ENCODE peak calls at places on chromosomes 7 and 10, in eight cellular contexts. A is pancreas; X is fibroblast of lung; N is stimulated activated CD4-positive, alpha-beta T cell treated with anti-CD3 and anti-CD28 coated beads, Interleukin-4, amount 100 ng/mL, for 4 hours; J is NCI-H2171 treated with DMSO at 0.1 percent for 48 hours; W is pons; I is Panc1; P is cardiac fibroblast. C is an unnamed sample.

GRCh38 chr10:613217-613616 is 76.3 kb downstream of the DIP2C start:
- DNase-seq in J (no peak), I (no peak), N (no peak), P (no peak), X (no peak), A (peak), W (no peak), C (no peak)

GRCh38 chr10:1402821-1403507 is 334.4 kb downstream of the ADARB2 start:
- DNase-seq in A (peak), W (no peak), J (no peak), P (no peak), X (no peak), N (no peak), I (no peak), C (no peak)

GRCh38 chr10:110844617-110844881 is 27.2 kb upstream of the PDCD4 start:
- DNase-seq in W (no peak), A (no peak), X (no peak), N (no peak), P (no peak), J (no peak), I (no peak), C (no peak)

GRCh38 chr7:75624134-75624832 is 114.5 kb downstream of the HIP1 start:
- DNase-seq in X (peak), P (peak), N (no peak), J (no peak), I (no peak), W (peak), A (no peak), C (no peak)

GRCh38 chr7:43761919-43762318 is 3.4 kb downstream of the BLVRA start:
- DNase-seq in A (no peak), J (no peak), X (no peak), W (no peak), P (no peak), N (no peak), I (no peak), C (no peak)

GRCh38 chr10:59082249-59082648 is 94.2 kb upstream of the PHYHIPL start:
- DNase-seq in A (no peak), W (no peak), X (no peak), P (no peak), N (no peak), I (no peak), J (no peak), C (no peak)

GRCh38 chr10:50540069-50540825 is 83.5 kb downstream of the SGMS1 start:
- DNase-seq in N (peak), X (no peak), A (no peak), P (no peak), J (no peak), I (no peak), W (no peak), C (no peak)

GRCh38 chr7:88344956-88345832 is 38.5 kb upstream of the STEAP4 start:
- DNase-seq in P (peak), A (peak), I (no peak), J (peak), W (peak), N (no peak), X (peak), C (no peak)

C was measured in HFFc6.